ENCODE peak calls at places on chromosome 4, in six cellular contexts. X is NCI-H1092 treated with DMSO at 0.1 percent for 48 hours, R is A549, N is epithelial cell of prostate, G is EL, U is GM12891. W is an unnamed sample.

GRCh38 chr4:53688186-53688790 is 97.0 kb upstream of the LNX1 start:
- DNase-seq in X (no peak), R (no peak), N (peak), G (peak), U (no peak), W (peak)

GRCh38 chr4:145785391-145786008 is 105.6 kb downstream of the C4orf51 start:
- DNase-seq in X (peak), R (no peak), N (no peak), G (no peak), U (no peak), W (no peak)

GRCh38 chr4:112234952-112235609 is 3.5 kb downstream of the AP1AR start:
- DNase-seq in X (peak), R (peak), N (peak), G (peak), U (no peak), W (peak)

GRCh38 chr4:26061248-26061986 is 147.4 kb downstream of the SMIM20 start:
- DNase-seq in X (peak), R (peak), N (no peak), G (peak), U (no peak), W (no peak)

GRCh38 chr4:71132486-71132885 is 139.0 kb downstream of the DCK start:
- DNase-seq in X (no peak), R (no peak), N (no peak), G (no peak), U (no peak), W (no peak)

GRCh38 chr4:26020083-26020668 is 106.2 kb downstream of the SMIM20 start:
- DNase-seq in X (no peak), R (no peak), N (no peak), G (peak), U (no peak), W (no peak)

GRCh38 chr4:101584306-101584705 is 206.2 kb upstream of the BANK1 start:
- DNase-seq in X (no peak), R (no peak), N (no peak), G (no peak), U (no peak), W (no peak)

GRCh38 chr4:124295413-124295812 is 417.1 kb downstream of the ANKRD50 start:
- DNase-seq in X (no peak), R (no peak), N (no peak), G (no peak), U (no peak), W (no peak)

GRCh38 chr4:67770422-67770821 is 16.2 kb upstream of the GNRHR start:
- DNase-seq in X (peak), R (no peak), N (peak), G (no peak), U (no peak), W (no peak)

GRCh38 chr4:140637836-140638235 is 69.1 kb upstream of the UCP1 start:
- DNase-seq in X (peak), R (peak), N (no peak), G (peak), U (no peak), W (no peak)

GRCh38 chr4:56181140-56181950 is 205.9 kb downstream of the AASDH start:
- DNase-seq in X (no peak), R (no peak), N (no peak), G (peak), U (no peak), W (no peak)

GRCh38 chr4:10106421-10107039 is 10.1 kb downstream of the WDR1 start:
- DNase-seq in X (no peak), R (peak), N (peak), G (peak), U (peak), W (peak)

GRCh38 chr4:186500721-186501304 is 54.6 kb downstream of the MTNR1A start:
- DNase-seq in X (no peak), R (no peak), N (no peak), G (no peak), U (no peak), W (no peak)

W was measured in keratinocyte.